ENCODE peak calls at places on chromosomes 4 and X, in five cellular contexts. X is AG08395; U is HT1080; I is stimulated activated CD8-positive, alpha-beta memory T cell treated with anti-CD3 and anti-CD28 coated beads, Interleukin-15, amount 100 ng/mL, for 4 hours; L is mammary epithelial cell. O is an unnamed sample.
A peak's percentile ranks its signal among the peaks of the same experiment; 100 is the strongest.

GRCh38 chrX:13666836-13667235 is 13.9 kb downstream of the TCEANC start:
- DNase-seq in U (peak; percentile 36), L (peak; percentile 45), I (no peak), X (no peak), O (no peak)

GRCh38 chrX:23902419-23902818 is 5.3 kb downstream of the APOO start:
- DNase-seq in I (no peak), X (peak; percentile 60), L (peak; percentile 56), U (peak; percentile 60), O (peak; percentile 64)

GRCh38 chr4:104490096-104490769 is 4.5 kb downstream of the CXXC4 start:
- DNase-seq in I (no peak), U (peak; percentile 25), X (no peak), L (no peak), O (no peak)

GRCh38 chr4:151408630-151409469 is at the start of gene FHIP1A:
- DNase-seq in X (peak; percentile 55), U (peak; percentile 86), L (peak; percentile 95), I (peak; percentile 71), O (peak; percentile 90)

GRCh38 chr4:187139116-187139515 is 415.5 kb upstream of the FAT1 start:
- DNase-seq in L (no peak), X (no peak), I (no peak), U (no peak), O (no peak)

GRCh38 chr4:47860305-47860704 is 22.4 kb upstream of the CORIN start:
- DNase-seq in I (no peak), L (no peak), X (no peak), U (no peak), O (no peak)

GRCh38 chr4:7988437-7988836 is 48.8 kb upstream of the AFAP1 start:
- DNase-seq in L (peak; percentile 48), X (peak; percentile 50), I (no peak), U (no peak), O (peak; percentile 81)

GRCh38 chr4:24917076-24917856 is 4.4 kb upstream of the CCDC149 start:
- DNase-seq in U (no peak), I (no peak), X (no peak), L (no peak), O (no peak)

GRCh38 chr4:77002721-77003120 is 53.2 kb downstream of the SEPTIN11 start:
- DNase-seq in U (no peak), L (no peak), X (no peak), I (no peak), O (no peak)